ENCODE peak calls at places on chromosome 22, in five cellular contexts. Q is K562, C is HCT116, T is GM12878, R is H1. P is an unnamed sample.

GRCh38 chr22:45709004-45709739 is 37.5 kb downstream of the ATXN10 start:
- DNase-seq in Q (no peak), C (no peak), T (no peak), R (no peak), P (no peak)

GRCh38 chr22:21077884-21078508 is 32.2 kb downstream of the LRRC74B start:
- DNase-seq in Q (no peak), C (no peak), T (no peak), R (no peak), P (no peak)

GRCh38 chr22:47075568-47075967 is 313.1 kb downstream of the TBC1D22A start:
- DNase-seq in Q (no peak), C (no peak), T (no peak), R (no peak), P (no peak)

GRCh38 chr22:33542153-33542552 is 378.1 kb downstream of the LARGE1 start:
- DNase-seq in Q (no peak), C (no peak), T (no peak), R (no peak), P (no peak)

GRCh38 chr22:37990302-37990701 is 5.9 kb upstream of the SOX10 start:
- DNase-seq in Q (no peak), C (no peak), T (no peak), R (no peak), P (no peak)

GRCh38 chr22:20422271-20422958 is 15.2 kb downstream of the SCARF2 start:
- DNase-seq in Q (no peak), C (no peak), T (no peak), R (no peak), P (no peak)

GRCh38 chr22:26549902-26550497 is 37.7 kb upstream of the TFIP11 start:
- DNase-seq in Q (no peak), C (no peak), T (no peak), R (no peak), P (no peak)

GRCh38 chr22:47188337-47189055 is 426.0 kb downstream of the TBC1D22A start:
- DNase-seq in Q (no peak), C (no peak), T (no peak), R (no peak), P (no peak)

GRCh38 chr22:32636884-32637283 is 162.3 kb downstream of the FBXO7 start:
- DNase-seq in Q (no peak), C (no peak), T (no peak), R (no peak), P (no peak)

GRCh38 chr22:50329236-50329635 is 2.4 kb upstream of the DENND6B start:
- DNase-seq in Q (no peak), C (no peak), T (no peak), R (no peak), P (no peak)

GRCh38 chr22:37147186-37147990 is 2.3 kb downstream of the IL2RB start:
- DNase-seq in Q (no peak), C (no peak), T (no peak), R (no peak), P (no peak)

GRCh38 chr22:19679476-19680099 is 34.7 kb upstream of the SEPTIN5 start:
- DNase-seq in Q (peak), C (no peak), T (no peak), R (peak), P (peak)

GRCh38 chr22:31968022-31968421 is 23.7 kb downstream of the YWHAH start:
- DNase-seq in Q (no peak), C (no peak), T (no peak), R (no peak), P (no peak)

GRCh38 chr22:24240381-24240780 is 4.5 kb downstream of the GGT5 start:
- DNase-seq in Q (no peak), C (no peak), T (no peak), R (no peak), P (no peak)

GRCh38 chr22:23762866-23763578 is at the start of gene C22orf15:
- DNase-seq in Q (peak), C (no peak), T (no peak), R (peak), P (no peak)

GRCh38 chr22:50403701-50404101 is 60.6 kb downstream of the PPP6R2 start:
- DNase-seq in Q (no peak), C (no peak), T (no peak), R (no peak), P (no peak)

GRCh38 chr22:40668611-40669390 is 10.5 kb upstream of the MCHR1 start:
- DNase-seq in Q (peak), C (peak), T (no peak), R (no peak), P (no peak)

GRCh38 chr22:45867118-45867905 is 109.7 kb downstream of the WNT7B start:
- DNase-seq in Q (no peak), C (no peak), T (no peak), R (peak), P (no peak)

GRCh38 chr22:17198188-17199130 is 20.8 kb downstream of the ADA2 start:
- DNase-seq in Q (peak), C (no peak), T (no peak), R (peak), P (no peak)

GRCh38 chr22:47286590-47286989 is 524.1 kb downstream of the TBC1D22A start:
- DNase-seq in Q (no peak), C (no peak), T (no peak), R (no peak), P (no peak)

GRCh38 chr22:25367756-25368155 is 148.3 kb downstream of the CRYBB2 start:
- DNase-seq in Q (no peak), C (no peak), T (no peak), R (no peak), P (no peak)

GRCh38 chr22:36411589-36412258 is 24.0 kb upstream of the MYH9 start:
- DNase-seq in Q (no peak), C (no peak), T (no peak), R (no peak), P (no peak)

GRCh38 chr22:20844055-20845037 is 14.3 kb downstream of the PI4KA start:
- DNase-seq in Q (no peak), C (no peak), T (no peak), R (no peak), P (no peak)

GRCh38 chr22:35477911-35478582 is 62.6 kb upstream of the RASD2 start:
- DNase-seq in Q (peak), C (peak), T (no peak), R (no peak), P (peak)

DNA sequence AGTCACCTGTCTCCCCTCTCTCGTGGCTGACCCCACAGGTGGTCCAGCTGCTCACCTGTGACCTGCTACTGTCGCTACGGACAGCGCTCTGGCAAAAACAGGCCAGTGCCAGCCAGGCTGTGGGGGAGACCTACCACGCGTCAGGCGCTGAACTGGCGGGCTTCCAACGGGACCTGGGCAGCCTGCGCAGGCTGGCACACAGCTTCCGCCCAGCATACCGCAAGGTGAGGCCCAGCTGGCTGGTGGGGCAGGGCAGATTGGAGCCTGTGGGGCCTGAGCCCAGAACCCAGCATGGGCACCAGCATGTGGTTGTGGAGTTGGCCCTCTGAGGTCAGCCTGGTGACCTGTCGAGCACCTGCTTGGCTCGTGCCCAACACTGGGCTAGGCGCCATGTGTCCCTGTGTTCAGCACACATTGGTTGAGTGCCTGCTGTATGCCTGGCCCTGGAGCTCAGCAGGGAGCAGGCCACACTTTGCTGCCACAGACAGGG is 11.9 kb downstream of the SHISA8 start:
- DNase-seq in Q (no peak), C (no peak), T (no peak), R (no peak), P (no peak)
- TF ChIP-seq JUND in Q (no peak), C (no peak), T (no peak), R (no peak), P (no peak)

GRCh38 chr22:39457047-39457545 is 284 bp downstream of the MGAT3 start:
- DNase-seq in Q (no peak), C (no peak), T (no peak), R (no peak), P (no peak)

GRCh38 chr22:39456262-39457046 is at the start of gene MGAT3:
- DNase-seq in Q (no peak), C (no peak), T (no peak), R (no peak), P (no peak)

GRCh38 chr22:39453765-39454378 is 2.9 kb upstream of the MGAT3 start:
- DNase-seq in Q (peak), C (no peak), T (no peak), R (no peak), P (no peak)

GRCh38 chr22:39452740-39453040 is 4.1 kb upstream of the MGAT3 start:
- DNase-seq in Q (peak), C (no peak), T (no peak), R (no peak), P (no peak)

GRCh38 chr22:39454385-39454871 is 2.4 kb upstream of the MGAT3 start:
- DNase-seq in Q (peak), C (no peak), T (no peak), R (no peak), P (no peak)
- TF ChIP-seq JUND in Q (no peak), C (no peak), T (no peak), R (no peak), P (no peak)

DNA sequence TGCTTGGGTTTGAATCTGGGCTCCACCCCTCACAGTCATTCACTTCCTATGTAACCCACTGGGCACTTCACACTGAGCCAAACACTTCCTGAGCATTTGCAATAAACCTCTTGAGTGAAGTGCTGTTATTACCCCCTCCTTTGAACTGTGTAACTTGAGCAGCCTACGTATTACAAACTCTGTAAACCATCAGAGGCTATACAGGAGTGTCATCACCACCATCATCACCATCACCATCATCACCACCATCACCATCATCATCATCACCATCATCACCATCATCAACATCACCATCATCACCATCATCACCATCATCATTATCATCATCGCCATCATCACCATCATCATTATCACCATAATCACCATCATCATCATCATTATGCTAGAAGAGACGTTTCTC is 18.4 kb downstream of the RTL6 start:
- DNase-seq in Q (no peak), C (no peak), T (no peak), R (no peak), P (no peak)
- TF ChIP-seq JUND in Q (no peak), C (no peak), T (no peak), R (no peak), P (no peak)

GRCh38 chr22:44248926-44249325 is 63.8 kb downstream of the SHISAL1 start:
- DNase-seq in Q (no peak), C (no peak), T (peak), R (peak), P (no peak)
- TF ChIP-seq JUND in Q (no peak), C (no peak), T (no peak), R (no peak), P (no peak)

GRCh38 chr22:28137036-28137435 is 218.0 kb upstream of the PITPNB start:
- DNase-seq in Q (no peak), C (no peak), T (no peak), R (no peak), P (no peak)
- TF ChIP-seq JUND in Q (no peak), C (no peak), T (no peak), R (no peak), P (no peak)

DNA sequence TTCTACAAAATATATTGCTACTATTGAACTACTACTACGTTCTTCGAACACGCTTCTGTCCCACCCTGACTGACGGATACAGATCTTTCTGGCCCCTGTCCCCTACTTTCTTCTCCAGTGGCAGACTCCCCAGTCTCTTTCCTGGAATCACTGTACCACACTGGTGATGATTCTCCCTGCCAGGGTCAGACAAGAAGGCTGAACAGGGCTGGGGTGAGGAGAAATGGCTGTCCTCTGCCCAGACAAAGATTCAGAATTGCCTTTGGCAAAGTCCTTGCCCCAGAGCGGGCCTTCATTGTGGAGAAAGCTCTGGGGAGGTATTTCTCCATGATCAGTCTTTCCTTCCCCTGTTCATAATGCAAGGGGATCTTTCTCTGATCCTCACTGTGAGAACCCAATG is 1417.1 kb downstream of the BRD1 start:
- DNase-seq in Q (no peak), C (no peak), T (no peak), R (peak), P (no peak)
- TF ChIP-seq JUND in Q (no peak), C (no peak), T (no peak), R (no peak), P (no peak)

DNA sequence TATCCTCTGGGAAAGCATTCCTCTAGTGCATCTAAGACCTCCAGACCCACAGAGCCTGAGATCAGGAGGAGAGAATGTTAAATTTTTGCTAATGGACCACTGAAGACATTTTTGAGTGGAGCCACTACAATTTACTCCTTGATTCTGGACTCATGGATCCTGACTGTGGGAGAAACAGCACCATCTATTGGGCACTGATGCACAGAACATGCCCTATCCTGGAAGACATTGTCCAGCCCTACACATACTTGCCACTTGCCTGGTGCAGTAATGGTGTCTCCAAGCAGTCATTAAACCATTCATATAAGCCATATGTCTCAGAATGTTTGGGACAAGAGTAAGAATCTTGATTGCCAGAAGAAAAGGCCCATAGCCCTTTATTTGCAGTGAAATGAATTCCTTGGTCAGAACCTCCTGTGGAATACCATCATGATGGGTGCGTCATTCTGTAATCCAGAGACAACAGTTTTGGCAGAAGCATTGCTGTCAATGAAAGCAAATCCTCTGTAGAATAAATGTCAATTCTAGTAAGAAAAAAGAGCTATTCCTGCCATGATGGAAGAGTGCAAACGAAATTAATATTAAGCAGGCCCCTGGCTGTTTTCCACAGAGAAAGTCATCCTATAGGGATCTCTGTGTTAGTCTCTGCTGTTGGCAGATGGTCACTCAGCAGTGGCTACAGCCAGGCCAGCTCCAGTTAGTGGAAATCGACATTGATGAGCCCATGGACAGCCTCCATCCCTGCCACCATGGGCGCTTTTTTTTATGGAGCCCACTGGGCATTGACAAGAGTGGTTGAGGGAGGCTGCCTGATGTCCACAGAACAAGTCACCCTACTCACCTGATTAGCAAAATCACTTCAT is 43.5 kb downstream of the GGTLC2 start:
- DNase-seq in Q (peak), C (no peak), T (no peak), R (no peak), P (peak)
- TF ChIP-seq JUND in Q (no peak), C (no peak), T (no peak), R (no peak), P (no peak)

GRCh38 chr22:39627208-39627607 is 56.7 kb downstream of the CACNA1I start:
- DNase-seq in Q (no peak), C (no peak), T (no peak), R (no peak), P (no peak)
- TF ChIP-seq JUND in Q (no peak), C (no peak), T (no peak), R (no peak), P (no peak)